ENCODE peak calls at places on chromosomes 1 and 21, in six cellular contexts. P, M, G, B, U and V are unnamed samples.

GRCh38 chr1:17874231-17874630 is 119.1 kb downstream of the ACTL8 start:
- DNase-seq in G (peak; percentile 82), B (peak; percentile 96), M (no peak), U (peak; percentile 72), P (peak; percentile 91), V (no peak)

GRCh38 chr1:12555411-12556367 is 62.3 kb downstream of the DHRS3 start:
- DNase-seq in G (no peak), M (no peak), P (no peak), U (no peak), B (no peak), V (no peak)

GRCh38 chr1:234743866-234744581 is 134.0 kb upstream of the IRF2BP2 start:
- DNase-seq in G (no peak), U (peak; percentile 63), P (no peak), B (peak; percentile 80), M (no peak), V (no peak)

GRCh38 chr1:154877370-154877974 is 7.4 kb upstream of the KCNN3 start:
- DNase-seq in M (peak; percentile 51), U (no peak), B (no peak), P (peak; percentile 51), G (no peak), V (no peak)

GRCh38 chr1:221517961-221518360 is 223.9 kb downstream of the DUSP10 start:
- DNase-seq in P (no peak), M (no peak), U (no peak), B (no peak), G (peak; percentile 44), V (no peak)

GRCh38 chr1:109975718-109976117 is 8.8 kb upstream of the AHCYL1 start:
- DNase-seq in P (peak; percentile 83), U (peak; percentile 49), G (peak; percentile 63), M (no peak), B (peak; percentile 91), V (no peak)

GRCh38 chr1:76942549-76942948 is 75.3 kb downstream of the ST6GALNAC5 start:
- DNase-seq in M (no peak), B (peak; percentile 79), G (no peak), U (peak; percentile 51), P (no peak), V (no peak)

GRCh38 chr21:30083120-30083945 is 83.3 kb downstream of the CLDN17 start:
- DNase-seq in B (no peak), M (no peak), U (no peak), P (no peak), G (no peak), V (no peak)

GRCh38 chr1:247402099-247402706 is 13.8 kb upstream of the NLRP3 start:
- DNase-seq in P (peak; percentile 27), G (no peak), U (no peak), M (no peak), B (no peak), V (no peak)

GRCh38 chr1:235021321-235021720 is 107.3 kb downstream of the TOMM20 start:
- DNase-seq in P (no peak), G (no peak), U (no peak), M (no peak), B (no peak), V (no peak)

GRCh38 chr1:79304131-79304530 is 297.6 kb upstream of the ADGRL4 start:
- DNase-seq in P (peak; percentile 18), U (no peak), B (no peak), M (no peak), G (peak; percentile 52), V (no peak)
- H3K4me3 ChIP-seq in P (no peak overlapping the region), U (no peak overlapping the region), B (no peak overlapping the region), M (no peak overlapping the region), G (no peak overlapping the region), V (no peak overlapping the region)

DNA sequence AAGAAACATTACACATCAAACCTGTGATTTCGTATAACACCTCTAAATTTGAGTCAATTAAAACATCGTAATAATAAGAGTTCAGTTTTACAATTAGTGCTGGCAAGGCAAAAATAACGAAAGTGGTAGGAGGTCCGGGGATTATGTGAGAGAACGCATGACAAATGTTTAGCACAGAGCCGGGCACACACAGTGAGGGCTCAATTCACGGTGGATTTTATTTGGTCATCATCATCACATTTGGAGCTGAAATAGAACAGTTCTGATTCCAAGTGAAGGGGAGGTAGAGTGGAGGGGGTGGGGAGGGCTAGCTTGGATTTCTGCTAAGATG is 20.0 kb downstream of the H3-3A start:
- DNase-seq in P (no peak), G (no peak), B (no peak), U (no peak), M (no peak), V (no peak)
- H3K4me3 ChIP-seq in P (peak overlapping the region; percentile 84), G (peak overlapping the region; percentile 71), B (peak overlapping the region; percentile 71), U (peak overlapping the region; percentile 70), M (peak overlapping the region; percentile 39), V (no peak overlapping the region)

GRCh38 chr1:28144203-28145135 is 32.0 kb downstream of the PTAFR start:
- DNase-seq in P (peak; percentile 81), M (no peak), B (peak; percentile 73), U (peak; percentile 46), G (no peak), V (no peak)
- H3K4me3 ChIP-seq in P (no peak overlapping the region), M (no peak overlapping the region), B (no peak overlapping the region), U (no peak overlapping the region), G (no peak overlapping the region), V (no peak overlapping the region)

GRCh38 chr1:182388392-182389134 is 3.0 kb downstream of the GLUL start:
- DNase-seq in P (no peak), B (no peak), G (no peak), M (no peak), U (no peak), V (no peak)
- H3K4me3 ChIP-seq in P (peak overlapping the region; percentile 95), B (peak overlapping the region; percentile 98), G (no peak overlapping the region), M (no peak overlapping the region), U (no peak overlapping the region), V (peak overlapping the region; percentile 87)

DNA sequence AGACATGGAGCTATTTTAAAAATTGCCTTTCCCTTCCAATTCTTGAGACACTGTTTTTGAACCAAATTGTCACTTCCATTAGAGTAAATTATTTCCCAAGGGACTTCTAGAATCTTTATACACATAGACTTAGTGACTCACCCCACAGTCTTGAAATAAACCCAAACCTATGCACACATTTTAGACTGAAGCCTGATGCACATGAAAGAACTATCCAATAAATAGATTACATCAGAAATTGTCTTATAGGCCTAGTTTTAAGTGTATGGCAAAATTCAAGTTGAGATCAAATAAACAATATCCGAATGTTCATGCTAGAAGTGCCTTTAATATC is 32.2 kb upstream of the ZNF326 start:
- DNase-seq in M (no peak), U (no peak), P (no peak), B (no peak), G (no peak), V (no peak)
- H3K4me3 ChIP-seq in M (no peak overlapping the region), U (no peak overlapping the region), P (no peak overlapping the region), B (no peak overlapping the region), G (no peak overlapping the region), V (no peak overlapping the region)